ENCODE peak calls at places on chromosomes 11 and 22, in four cellular contexts. K, G, X and D are unnamed samples.

GRCh38 chr11:86688398-86689179 is 16.2 kb upstream of the ME3 start:
- DNase-seq in G (no peak), K (peak), X (peak), D (peak)

GRCh38 chr22:49093192-49093880 is 734.3 kb downstream of the BRD1 start:
- DNase-seq in K (no peak), G (no peak), X (no peak), D (no peak)

GRCh38 chr11:71199226-71199815 is 53.1 kb downstream of the SHANK2 start:
- DNase-seq in G (no peak), K (no peak), X (no peak), D (no peak)

GRCh38 chr11:61793084-61793828 is 545 bp downstream of the FEN1 start:
- DNase-seq in X (peak), G (no peak), K (peak), D (no peak)

GRCh38 chr11:12269104-12269441 is 108.3 kb upstream of the PARVA start:
- DNase-seq in X (no peak), G (no peak), K (no peak), D (no peak)

GRCh38 chr11:44872556-44872955 is 78.1 kb downstream of the TP53I11 start:
- DNase-seq in G (no peak), X (no peak), K (no peak), D (no peak)

GRCh38 chr22:17234144-17234623 is 14.9 kb upstream of the ADA2 start:
- DNase-seq in K (peak), X (no peak), G (no peak), D (no peak)

GRCh38 chr11:10303558-10304363 is 1.1 kb upstream of the ADM start:
- DNase-seq in K (peak), X (peak), G (no peak), D (peak)

GRCh38 chr11:10002221-10002620 is 291.8 kb downstream of the SBF2 start:
- DNase-seq in K (peak), G (no peak), X (no peak), D (no peak)

GRCh38 chr22:23743303-23743705 is 7.6 kb downstream of the ZNF70 start:
- DNase-seq in G (no peak), K (no peak), X (no peak), D (no peak)

GRCh38 chr22:40436460-40437431 is 66.4 kb downstream of the SGSM3 start:
- DNase-seq in K (peak), G (no peak), X (peak), D (peak)

GRCh38 chr22:32707971-32708370 is 93.5 kb upstream of the TIMP3 start:
- DNase-seq in K (no peak), G (no peak), X (no peak), D (no peak)

GRCh38 chr11:100512475-100512874 is 174.6 kb upstream of the ARHGAP42 start:
- DNase-seq in K (no peak), G (no peak), X (no peak), D (no peak)

GRCh38 chr22:38218661-38219331 is 17.0 kb downstream of the MAFF start:
- DNase-seq in X (peak), K (peak), G (no peak), D (peak)

GRCh38 chr22:40525250-40525884 is 111.2 kb downstream of the MRTFA start:
- DNase-seq in K (no peak), G (no peak), X (peak), D (peak)

GRCh38 chr11:9784602-9785315 is 120.9 kb downstream of the SWAP70 start:
- DNase-seq in G (no peak), X (no peak), K (no peak), D (no peak)